ENCODE peak calls at places on chromosomes 3 and 15, in ten cellular contexts. M is bronchial epithelial cell, F is ovary, P is Caco-2, B is tibial artery, J is foreskin fibroblast, X is A549, Q is fibroblast of lung, R is epithelial cell of proximal tubule, C is breast epithelium. V is an unnamed sample.

GRCh38 chr3:124997303-124998246 is 58.2 kb downstream of the HEG1 start:
- DNase-seq in M (no peak), F (no peak), P (no peak), B (no peak), J (no peak), X (no peak), Q (no peak), R (no peak), C (no peak), V (no peak)

GRCh38 chr15:38349251-38349650 is 96.6 kb downstream of the SPRED1 start:
- DNase-seq in M (no peak), F (no peak), P (no peak), B (no peak), J (no peak), X (no peak), Q (peak; percentile 43), R (no peak), C (no peak), V (no peak)

GRCh38 chr3:103991461-103992115 is 1375.1 kb upstream of the ALCAM start:
- DNase-seq in M (peak; percentile 16), F (no peak), P (no peak), B (no peak), J (no peak), X (no peak), Q (peak; percentile 11), R (no peak), C (no peak), V (no peak)

GRCh38 chr3:4981688-4982494 is 2.7 kb downstream of the BHLHE40 start:
- DNase-seq in M (peak; percentile 74), F (peak; percentile 44), P (peak; percentile 59), B (no peak), J (peak; percentile 47), X (no peak), Q (peak; percentile 85), R (no peak), C (no peak), V (no peak)

GRCh38 chr15:96851613-96852012 is 521.1 kb downstream of the NR2F2 start:
- DNase-seq in M (no peak), F (no peak), P (no peak), B (peak; percentile 81), J (peak; percentile 16), X (no peak), Q (peak; percentile 72), R (peak; percentile 71), C (no peak), V (no peak)

GRCh38 chr3:86887876-86888275 is 103.1 kb downstream of the VGLL3 start:
- DNase-seq in M (peak; percentile 22), F (no peak), P (no peak), B (no peak), J (no peak), X (no peak), Q (no peak), R (no peak), C (no peak), V (no peak)

GRCh38 chr3:54176106-54176505 is 53.8 kb downstream of the CACNA2D3 start:
- DNase-seq in M (peak; percentile 5), F (no peak), P (no peak), B (no peak), J (no peak), X (no peak), Q (peak; percentile 1), R (no peak), C (no peak), V (no peak)

GRCh38 chr3:46866720-46867549 is 3.7 kb upstream of the MYL3 start:
- DNase-seq in M (peak; percentile 26), F (peak; percentile 90), P (peak; percentile 80), B (peak; percentile 89), J (peak; percentile 22), X (peak; percentile 51), Q (no peak), R (no peak), C (peak; percentile 78), V (peak; percentile 91)

GRCh38 chr3:13420051-13420816 is at the start of gene NUP210:
- DNase-seq in M (no peak), F (no peak), P (peak; percentile 88), B (no peak), J (no peak), X (peak; percentile 64), Q (no peak), R (no peak), C (no peak), V (peak; percentile 82)

GRCh38 chr3:14204605-14205284 is 26.1 kb downstream of the LSM3 start:
- DNase-seq in M (no peak), F (peak; percentile 51), P (peak; percentile 55), B (peak; percentile 72), J (peak; percentile 64), X (no peak), Q (peak; percentile 68), R (no peak), C (no peak), V (no peak)

GRCh38 chr15:85527907-85528306 is 147.5 kb downstream of the AKAP13 start:
- DNase-seq in M (peak; percentile 24), F (no peak), P (no peak), B (no peak), J (peak; percentile 64), X (no peak), Q (peak; percentile 85), R (peak; percentile 36), C (no peak), V (no peak)

GRCh38 chr3:45712434-45713110 is 23.4 kb downstream of the SACM1L start:
- DNase-seq in M (no peak), F (no peak), P (no peak), B (no peak), J (no peak), X (no peak), Q (peak; percentile 53), R (no peak), C (no peak), V (no peak)

GRCh38 chr3:133962879-133963278 is 66.8 kb downstream of the SLCO2A1 start:
- DNase-seq in M (peak; percentile 12), F (no peak), P (peak; percentile 16), B (no peak), J (peak; percentile 77), X (no peak), Q (peak; percentile 60), R (no peak), C (no peak), V (no peak)

GRCh38 chr3:188153949-188154757 is at the start of gene LPP:
- DNase-seq in M (peak; percentile 11), F (peak; percentile 70), P (peak; percentile 86), B (peak; percentile 90), J (peak; percentile 77), X (peak; percentile 69), Q (peak; percentile 77), R (no peak), C (peak; percentile 85), V (peak; percentile 95)

GRCh38 chr3:46993292-46993691 is 13.8 kb downstream of the NBEAL2 start:
- DNase-seq in M (no peak), F (no peak), P (no peak), B (no peak), J (no peak), X (no peak), Q (no peak), R (no peak), C (no peak), V (no peak)

GRCh38 chr15:70604671-70605070 is 158.7 kb downstream of the UACA start:
- DNase-seq in M (peak; percentile 18), F (peak; percentile 30), P (no peak), B (no peak), J (no peak), X (no peak), Q (peak; percentile 43), R (no peak), C (no peak), V (no peak)

DNA sequence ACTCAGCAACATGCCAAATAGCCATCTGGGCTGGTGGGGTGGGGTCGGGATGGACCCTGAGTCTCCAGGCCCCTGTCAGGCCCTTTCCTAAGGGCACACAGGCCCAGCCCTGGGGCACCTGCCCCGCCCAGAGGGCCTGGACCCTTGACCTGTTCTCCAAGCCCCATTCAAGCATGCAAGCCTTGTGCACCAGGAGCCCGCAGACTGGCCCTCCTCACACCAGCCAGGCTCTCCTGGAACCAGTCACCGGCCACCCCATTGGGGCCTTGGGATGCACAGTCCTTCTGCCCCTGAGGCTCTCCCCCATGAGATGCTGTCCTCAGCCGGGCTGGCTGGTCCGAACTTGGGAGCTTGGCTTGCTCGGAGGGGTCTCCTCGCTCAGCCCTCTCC is 20.6 kb upstream of the KLF13 start:
- DNase-seq in M (no peak), F (no peak), P (no peak), B (peak; percentile 53), J (no peak), X (no peak), Q (no peak), R (no peak), C (no peak), V (peak; percentile 40)
- H3K4me3 ChIP-seq in M (no peak overlapping the region), F (no peak overlapping the region), P (no peak overlapping the region), B (no peak overlapping the region), J (no peak overlapping the region), X (no peak overlapping the region), Q (no peak overlapping the region), R (no peak overlapping the region), C (no peak overlapping the region), V (no peak overlapping the region)

GRCh38 chr3:169668957-169669681 is 5.6 kb upstream of the MECOM start:
- DNase-seq in M (peak; percentile 58), F (peak; percentile 30), P (peak; percentile 80), B (peak; percentile 77), J (peak; percentile 51), X (peak; percentile 55), Q (peak; percentile 57), R (no peak), C (no peak), V (peak; percentile 94)
- TF ChIP-seq CTCF in M (peak; percentile 95), F (no peak), P (peak; percentile 91), B (peak; percentile 71), J (peak; percentile 70), X (peak; percentile 74), Q (peak; percentile 69), R (peak; percentile 76), C (no peak), V (peak; percentile 80)

DNA sequence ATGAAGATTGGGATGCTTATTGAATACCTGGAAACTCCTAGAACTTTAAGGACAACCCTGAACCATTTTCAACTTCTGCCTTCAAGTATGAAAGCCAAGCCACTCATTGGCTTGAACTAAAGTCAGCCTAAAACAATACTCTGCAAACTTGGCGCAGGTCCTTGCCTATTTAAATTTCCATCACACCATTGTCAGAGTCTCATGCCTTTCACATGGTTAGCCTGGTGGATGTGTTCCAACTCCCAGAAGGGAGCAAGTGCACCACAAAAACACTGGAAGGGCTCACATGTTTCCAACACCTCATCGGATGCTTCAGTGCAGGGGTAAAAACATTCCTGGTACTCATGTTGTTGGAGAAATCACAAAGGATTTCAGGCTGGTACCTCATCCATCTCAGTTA is 511.6 kb upstream of the MDFIC2 start:
- DNase-seq in M (no peak), F (no peak), P (no peak), B (no peak), J (peak; percentile 52), X (no peak), Q (peak; percentile 87), R (no peak), C (no peak), V (no peak)
- H3K4me3 ChIP-seq in M (no peak overlapping the region), F (no peak overlapping the region), P (no peak overlapping the region), B (no peak overlapping the region), J (no peak overlapping the region), X (no peak overlapping the region), Q (no peak overlapping the region), R (no peak overlapping the region), C (no peak overlapping the region), V (no peak overlapping the region)

DNA sequence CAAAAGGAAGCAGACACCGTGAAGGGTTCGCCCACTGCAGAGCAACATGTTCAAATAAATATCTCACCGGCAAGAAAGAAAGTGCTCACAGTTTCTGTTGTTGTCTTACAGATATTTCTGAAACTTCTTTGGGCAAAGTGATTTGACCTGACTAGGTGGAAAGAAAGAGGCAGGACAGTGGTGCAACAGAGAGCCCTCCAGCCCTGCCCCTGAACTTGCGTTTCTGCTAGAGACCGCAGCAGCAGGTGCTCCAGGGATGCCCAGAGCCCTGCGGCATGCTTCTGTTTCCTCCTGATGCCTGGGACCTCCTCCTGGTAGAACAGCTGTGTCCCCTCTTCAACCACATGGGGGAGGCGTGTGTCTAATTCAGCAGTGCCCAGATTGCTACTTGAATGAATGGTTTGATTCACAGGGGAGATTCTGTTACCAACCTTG is 123.4 kb downstream of the ATP10A start:
- DNase-seq in M (peak; percentile 2), F (no peak), P (peak; percentile 47), B (no peak), J (peak; percentile 38), X (peak; percentile 8), Q (peak; percentile 33), R (no peak), C (no peak), V (no peak)
- TF ChIP-seq CTCF in M (no peak), F (no peak), P (peak; percentile 30), B (peak; percentile 40), J (peak; percentile 59), X (peak; percentile 34), Q (peak; percentile 51), R (peak; percentile 68), C (no peak), V (peak; percentile 26)

V was measured in upper lobe of right lung.